ENCODE peak calls at places on chromosomes 5 and 9, in ten cellular contexts. X, A, N, Q, S, G, M, J, D and C are unnamed samples.

GRCh38 chr9:14294659-14295058 is 19.3 kb downstream of the NFIB start:
- DNase-seq in J (no peak), Q (no peak), A (no peak), X (no peak), G (no peak), D (no peak), S (no peak), N (no peak), M (no peak), C (no peak)

GRCh38 chr5:45862763-45863162 is 166.6 kb upstream of the HCN1 start:
- DNase-seq in M (no peak), G (no peak), Q (no peak), X (no peak), S (no peak), J (no peak), A (no peak), D (no peak), N (no peak), C (no peak)

GRCh38 chr5:88879724-88880123 is 3.3 kb downstream of the MEF2C start:
- DNase-seq in M (no peak), N (no peak), S (no peak), Q (no peak), A (no peak), D (no peak), X (no peak), G (no peak), J (no peak), C (no peak)

GRCh38 chr9:98215821-98216220 is 23.4 kb upstream of the CORO2A start:
- DNase-seq in S (no peak), Q (no peak), D (peak; percentile 11), A (peak; percentile 11), G (no peak), N (no peak), X (no peak), J (no peak), M (peak; percentile 33), C (no peak)

GRCh38 chr5:10668697-10669096 is 92.3 kb downstream of the DAP start:
- DNase-seq in N (no peak), D (no peak), Q (no peak), J (no peak), S (no peak), X (no peak), M (no peak), G (no peak), A (no peak), C (no peak)

GRCh38 chr5:1325191-1325741 is 19.6 kb downstream of the CLPTM1L start:
- DNase-seq in Q (no peak), X (no peak), S (no peak), G (no peak), J (no peak), M (no peak), D (no peak), A (no peak), N (no peak), C (no peak)

GRCh38 chr5:133205204-133205603 is 153.4 kb downstream of the HSPA4 start:
- DNase-seq in N (peak; percentile 25), X (no peak), M (no peak), D (no peak), S (no peak), J (no peak), G (no peak), A (no peak), Q (no peak), C (no peak)

GRCh38 chr5:157611571-157612067 is 36.0 kb upstream of the ADAM19 start:
- DNase-seq in G (no peak), J (no peak), Q (no peak), N (no peak), A (no peak), M (peak; percentile 32), D (no peak), X (no peak), S (no peak), C (no peak)

GRCh38 chr9:112249277-112249676 is 74.2 kb upstream of the SUSD1 start:
- DNase-seq in X (no peak), S (no peak), J (no peak), G (no peak), A (no peak), M (no peak), Q (no peak), D (no peak), N (no peak), C (no peak)

GRCh38 chr5:6773342-6774035 is 60.3 kb downstream of the TENT4A start:
- DNase-seq in J (no peak), G (no peak), Q (no peak), D (peak; percentile 86), X (no peak), M (no peak), A (no peak), S (peak; percentile 81), N (no peak), C (no peak)

GRCh38 chr9:73093740-73094379 is 57.8 kb upstream of the ANXA1 start:
- DNase-seq in A (no peak), N (no peak), D (no peak), G (no peak), X (no peak), Q (no peak), S (no peak), M (no peak), J (no peak), C (no peak)

GRCh38 chr5:150636391-150637244 is 3.8 kb upstream of the SYNPO start:
- DNase-seq in S (no peak), D (no peak), M (no peak), N (no peak), J (peak; percentile 86), Q (peak; percentile 76), X (peak; percentile 27), A (no peak), G (peak; percentile 76), C (peak; percentile 55)

GRCh38 chr9:110714314-110714713 is 45.7 kb downstream of the MUSK start:
- DNase-seq in D (no peak), N (no peak), X (no peak), A (no peak), S (no peak), G (no peak), M (no peak), Q (no peak), J (peak; percentile 25), C (no peak)

GRCh38 chr5:140555747-140556312 is 1.4 kb downstream of the SRA1 start:
- DNase-seq in Q (no peak), X (no peak), A (no peak), M (no peak), G (no peak), J (no peak), D (no peak), S (no peak), N (no peak), C (no peak)

GRCh38 chr9:72407047-72407446 is 42.0 kb upstream of the ZFAND5 start:
- DNase-seq in N (no peak), M (no peak), Q (no peak), A (no peak), S (no peak), D (no peak), X (no peak), G (no peak), J (no peak), C (no peak)

GRCh38 chr5:30572279-30572678 is 621.2 kb upstream of the CDH6 start:
- DNase-seq in G (no peak), S (no peak), J (no peak), D (no peak), N (no peak), A (no peak), X (no peak), M (no peak), Q (no peak), C (no peak)

GRCh38 chr5:152505442-152506042 is 100.5 kb upstream of the NMUR2 start:
- DNase-seq in J (peak; percentile 68), M (peak; percentile 69), N (no peak), S (no peak), Q (peak; percentile 41), G (no peak), D (peak; percentile 65), X (peak; percentile 29), A (peak; percentile 65), C (peak; percentile 30)

GRCh38 chr9:134562146-134562753 is 79.4 kb upstream of the COL5A1 start:
- DNase-seq in A (no peak), Q (no peak), M (no peak), X (no peak), S (no peak), D (no peak), J (no peak), N (no peak), G (peak; percentile 27), C (no peak)

GRCh38 chr5:165559645-165560044 is 2054.2 kb downstream of the MAT2B start:
- DNase-seq in S (no peak), A (no peak), X (no peak), J (no peak), Q (no peak), G (no peak), N (no peak), M (no peak), D (no peak), C (no peak)

GRCh38 chr5:16964821-16965220 is 28.7 kb upstream of the MYO10 start:
- DNase-seq in J (no peak), N (no peak), X (no peak), D (no peak), S (no peak), Q (no peak), G (no peak), M (no peak), A (no peak), C (no peak)

GRCh38 chr5:127766556-127767335 is 63.6 kb downstream of the CCDC192 start:
- DNase-seq in M (no peak), X (no peak), D (no peak), G (no peak), N (no peak), S (no peak), Q (no peak), J (no peak), A (no peak), C (no peak)

GRCh38 chr9:75601280-75601679 is 289.2 kb upstream of the PCSK5 start:
- DNase-seq in A (no peak), S (no peak), J (no peak), D (no peak), N (no peak), M (no peak), X (no peak), G (no peak), Q (no peak), C (no peak)

GRCh38 chr5:171521219-171521633 is 101.8 kb downstream of the FGF18 start:
- DNase-seq in A (no peak), X (peak; percentile 94), D (no peak), G (no peak), M (no peak), N (peak; percentile 80), Q (no peak), S (no peak), J (no peak), C (no peak)

GRCh38 chr5:95081500-95082355 is 203.2 kb downstream of the MCTP1 start:
- DNase-seq in S (no peak), Q (peak; percentile 25), X (peak; percentile 79), G (peak; percentile 59), M (peak; percentile 56), A (peak; percentile 47), D (peak; percentile 45), J (peak; percentile 59), N (peak; percentile 3), C (peak; percentile 36)

GRCh38 chr9:126860077-126860756 is at the start of gene ZBTB34:
- DNase-seq in G (peak; percentile 80), Q (peak; percentile 49), S (peak; percentile 33), M (peak; percentile 84), N (no peak), J (peak; percentile 77), X (no peak), A (peak; percentile 71), D (peak; percentile 61), C (peak; percentile 66)

GRCh38 chr5:16690243-16690839 is 73.5 kb upstream of the RETREG1 start:
- DNase-seq in N (no peak), M (peak; percentile 51), Q (peak; percentile 29), A (peak; percentile 38), S (no peak), J (no peak), G (no peak), D (peak; percentile 56), X (no peak), C (no peak)

GRCh38 chr5:39543335-39543734 is 118.6 kb upstream of the DAB2 start:
- DNase-seq in X (no peak), M (no peak), D (no peak), G (no peak), Q (no peak), S (no peak), A (no peak), J (no peak), N (no peak), C (no peak)

GRCh38 chr9:105132576-105132975 is 111.9 kb upstream of the SLC44A1 start:
- DNase-seq in S (no peak), Q (no peak), D (no peak), J (no peak), A (no peak), G (no peak), X (no peak), N (no peak), M (no peak), C (no peak)